ENCODE peak calls at places on chromosomes 6 and 20, in ten cellular contexts. X is GM04504; N is T follicular helper cell; C is brain pericyte; F is HEK293T; I is stimulated activated CD4-positive, alpha-beta T cell treated with anti-CD3 and anti-CD28 coated beads, Interleukin-15, amount 100 ng/mL, for 1 hour; D is H9; M is activated CD8-positive, alpha-beta memory T cell treated with anti-CD3 and anti-CD28 coated beads, Interleukin-2, amount 10 ng/mL, durations not matched to agents 7 days and 5 days; W is CD4-positive, CD25-positive, alpha-beta regulatory T cell; Y is GM03348. B is an unnamed sample.

GRCh38 chr6:43737272-43738081 is 32.5 kb upstream of the VEGFA start:
- DNase-seq in X (no peak), N (no peak), C (peak; percentile 68), F (no peak), I (no peak), D (peak; percentile 30), M (no peak), W (no peak), Y (no peak), B (peak; percentile 11)

GRCh38 chr6:44180406-44180805 is 21.8 kb downstream of the CAPN11 start:
- DNase-seq in X (no peak), N (no peak), C (no peak), F (no peak), I (no peak), D (no peak), M (no peak), W (no peak), Y (no peak), B (no peak)

GRCh38 chr6:93713974-93714373 is 294.6 kb upstream of the EPHA7 start:
- DNase-seq in X (no peak), N (no peak), C (no peak), F (no peak), I (no peak), D (no peak), M (no peak), W (no peak), Y (no peak), B (no peak)

GRCh38 chr6:31478186-31478950 is 19.6 kb upstream of the MICB start:
- DNase-seq in X (no peak), N (no peak), C (no peak), F (no peak), I (no peak), D (peak; percentile 11), M (no peak), W (no peak), Y (no peak), B (no peak)

GRCh38 chr6:139109558-139109957 is 25.3 kb upstream of the HECA start:
- DNase-seq in X (no peak), N (no peak), C (no peak), F (no peak), I (no peak), D (peak; percentile 70), M (peak; percentile 53), W (peak; percentile 15), Y (no peak), B (peak; percentile 18)

GRCh38 chr20:12047838-12048432 is 130.2 kb downstream of the BTBD3 start:
- DNase-seq in X (no peak), N (no peak), C (no peak), F (no peak), I (no peak), D (no peak), M (no peak), W (no peak), Y (peak; percentile 14), B (no peak)

GRCh38 chr20:33640287-33640686 is 21.8 kb upstream of the C20orf144 start:
- DNase-seq in X (no peak), N (no peak), C (no peak), F (no peak), I (no peak), D (no peak), M (no peak), W (no peak), Y (no peak), B (no peak)

GRCh38 chr20:48052492-48052870 is 267.2 kb upstream of the SULF2 start:
- DNase-seq in X (peak; percentile 15), N (no peak), C (no peak), F (no peak), I (no peak), D (no peak), M (no peak), W (no peak), Y (no peak), B (no peak)

GRCh38 chr6:29941006-29941405 is 1.3 kb upstream of the HLA-A start:
- DNase-seq in X (no peak), N (no peak), C (no peak), F (no peak), I (no peak), D (no peak), M (no peak), W (no peak), Y (no peak), B (peak; percentile 38)

GRCh38 chr20:36340593-36340990 is 34.5 kb downstream of the DLGAP4 start:
- DNase-seq in X (no peak), N (no peak), C (no peak), F (no peak), I (no peak), D (no peak), M (no peak), W (no peak), Y (no peak), B (no peak)

GRCh38 chr6:106617857-106618256 is 11.4 kb downstream of the RTN4IP1 start:
- DNase-seq in X (no peak), N (no peak), C (no peak), F (no peak), I (no peak), D (no peak), M (no peak), W (no peak), Y (no peak), B (no peak)

GRCh38 chr20:2246081-2246491 is 49.7 kb upstream of the TGM3 start:
- DNase-seq in X (no peak), N (no peak), C (no peak), F (peak; percentile 45), I (no peak), D (peak; percentile 38), M (no peak), W (no peak), Y (no peak), B (no peak)

GRCh38 chr6:113630738-113631535 is 226.2 kb upstream of the MARCKS start:
- DNase-seq in X (peak; percentile 37), N (no peak), C (no peak), F (no peak), I (no peak), D (no peak), M (peak; percentile 52), W (peak; percentile 18), Y (peak; percentile 13), B (peak; percentile 14)

GRCh38 chr20:34710861-34711574 is 6.9 kb downstream of the TP53INP2 start:
- DNase-seq in X (no peak), N (no peak), C (no peak), F (no peak), I (no peak), D (no peak), M (no peak), W (no peak), Y (no peak), B (no peak)

GRCh38 chr6:49336514-49337131 is 126.4 kb downstream of the MMUT start:
- DNase-seq in X (no peak), N (no peak), C (no peak), F (no peak), I (no peak), D (no peak), M (no peak), W (no peak), Y (no peak), B (no peak)

GRCh38 chr6:37877373-37878149 is 58.0 kb downstream of the ZFAND3 start:
- DNase-seq in X (no peak), N (no peak), C (no peak), F (no peak), I (no peak), D (no peak), M (no peak), W (no peak), Y (no peak), B (no peak)

GRCh38 chr6:39997101-39997635 is 62.9 kb upstream of the MOCS1 start:
- DNase-seq in X (no peak), N (no peak), C (no peak), F (no peak), I (no peak), D (no peak), M (no peak), W (no peak), Y (no peak), B (peak; percentile 61)

GRCh38 chr6:53199156-53199555 is 50.5 kb upstream of the GCM1 start:
- DNase-seq in X (no peak), N (no peak), C (no peak), F (no peak), I (no peak), D (no peak), M (no peak), W (no peak), Y (no peak), B (no peak)

GRCh38 chr6:167825059-167825758 is 1.5 kb upstream of the AFDN start:
- DNase-seq in X (no peak), N (no peak), C (no peak), F (no peak), I (no peak), D (no peak), M (no peak), W (no peak), Y (peak; percentile 18), B (no peak)

GRCh38 chr20:16846011-16846410 is 97.9 kb downstream of the OTOR start:
- DNase-seq in X (peak; percentile 39), N (no peak), C (no peak), F (no peak), I (no peak), D (no peak), M (no peak), W (no peak), Y (peak; percentile 35), B (no peak)

GRCh38 chr20:50229156-50229605 is 38.6 kb downstream of the CEBPB start:
- DNase-seq in X (no peak), N (no peak), C (no peak), F (no peak), I (no peak), D (no peak), M (no peak), W (no peak), Y (no peak), B (no peak)

GRCh38 chr20:46872315-46873211 is 22.1 kb upstream of the EYA2 start:
- DNase-seq in X (no peak), N (no peak), C (no peak), F (no peak), I (no peak), D (no peak), M (no peak), W (no peak), Y (peak; percentile 59), B (no peak)

GRCh38 chr20:62728028-62728780 is 19.6 kb downstream of the NTSR1 start:
- DNase-seq in X (no peak), N (no peak), C (no peak), F (no peak), I (no peak), D (no peak), M (no peak), W (no peak), Y (no peak), B (no peak)

GRCh38 chr20:60372822-60373221 is 414.6 kb downstream of the CDH26 start:
- DNase-seq in X (no peak), N (no peak), C (no peak), F (no peak), I (no peak), D (no peak), M (no peak), W (no peak), Y (no peak), B (no peak)

GRCh38 chr20:50680106-50680960 is 11.0 kb downstream of the RIPOR3 start:
- DNase-seq in X (no peak), N (no peak), C (no peak), F (no peak), I (no peak), D (no peak), M (no peak), W (no peak), Y (peak; percentile 37), B (peak; percentile 31)

GRCh38 chr20:63099426-63100267 is 92.9 kb upstream of the BHLHE23 start:
- DNase-seq in X (no peak), N (no peak), C (no peak), F (no peak), I (no peak), D (peak; percentile 18), M (no peak), W (no peak), Y (no peak), B (no peak)

GRCh38 chr6:55450007-55450406 is 122.7 kb downstream of the GFRAL start:
- DNase-seq in X (no peak), N (no peak), C (no peak), F (no peak), I (no peak), D (no peak), M (no peak), W (no peak), Y (no peak), B (no peak)

GRCh38 chr6:113642714-113643442 is 214.3 kb upstream of the MARCKS start:
- DNase-seq in X (no peak), N (no peak), C (no peak), F (peak; percentile 40), I (no peak), D (no peak), M (no peak), W (no peak), Y (no peak), B (peak; percentile 10)